ENCODE peak calls at places on chromosome 21, in eight cellular contexts. N is small intestine; T is astrocyte of the cerebellum; B is NCI-H1092; C is myocyte; X is central memory CD8-positive, alpha-beta T cell; G is fibroblast of lung; W is foreskin fibroblast. J is an unnamed sample.

GRCh38 chr21:44399151-44399954 is 45.9 kb downstream of the TRPM2 start:
- DNase-seq in N (no peak), T (no peak), B (no peak), C (no peak), X (peak; percentile 12), G (no peak), W (no peak), J (no peak)

GRCh38 chr21:33360281-33360680 is 35.5 kb downstream of the IFNAR1 start:
- DNase-seq in N (no peak), T (no peak), B (no peak), C (no peak), X (no peak), G (peak; percentile 70), W (peak; percentile 67), J (no peak)

GRCh38 chr21:25568230-25568629 is 39.1 kb downstream of the MRPL39 start:
- DNase-seq in N (no peak), T (peak; percentile 63), B (no peak), C (peak; percentile 15), X (no peak), G (peak; percentile 80), W (peak; percentile 55), J (peak; percentile 26)

GRCh38 chr21:37871121-37871862 is 45.0 kb downstream of the KCNJ6 start:
- DNase-seq in N (no peak), T (no peak), B (no peak), C (peak; percentile 66), X (no peak), G (peak; percentile 91), W (peak; percentile 89), J (peak; percentile 74)

GRCh38 chr21:41766883-41767605 is at the start of gene RIPK4:
- DNase-seq in N (peak; percentile 90), T (no peak), B (peak; percentile 68), C (no peak), X (no peak), G (peak; percentile 36), W (peak; percentile 20), J (no peak)

GRCh38 chr21:44926364-44927101 is 5.8 kb upstream of the ITGB2 start:
- DNase-seq in N (no peak), T (no peak), B (no peak), C (no peak), X (no peak), G (peak; percentile 64), W (no peak), J (no peak)

GRCh38 chr21:42159560-42160110 is 59.3 kb upstream of the ABCG1 start:
- DNase-seq in N (no peak), T (no peak), B (no peak), C (no peak), X (no peak), G (no peak), W (no peak), J (no peak)

GRCh38 chr21:33491373-33492102 is at the start of gene DNAJC28:
- DNase-seq in N (peak; percentile 90), T (peak; percentile 83), B (peak; percentile 89), C (peak; percentile 96), X (peak; percentile 97), G (peak; percentile 88), W (peak; percentile 85), J (peak; percentile 80)

GRCh38 chr21:44418876-44419230 is 36.5 kb upstream of the LRRC3 start:
- DNase-seq in N (no peak), T (no peak), B (no peak), C (no peak), X (no peak), G (no peak), W (no peak), J (no peak)

GRCh38 chr21:46063734-46064680 is 33.9 kb upstream of the COL6A2 start:
- DNase-seq in N (no peak), T (no peak), B (no peak), C (no peak), X (no peak), G (no peak), W (no peak), J (no peak)

GRCh38 chr21:42642219-42642745 is 11.1 kb upstream of the PDE9A start:
- DNase-seq in N (no peak), T (no peak), B (no peak), C (no peak), X (no peak), G (no peak), W (no peak), J (no peak)

GRCh38 chr21:35323947-35324346 is 274.8 kb upstream of the RUNX1 start:
- DNase-seq in N (no peak), T (no peak), B (no peak), C (peak; percentile 78), X (no peak), G (peak; percentile 16), W (peak; percentile 29), J (no peak)

GRCh38 chr21:44406953-44407352 is 48.4 kb upstream of the LRRC3 start:
- DNase-seq in N (no peak), T (no peak), B (no peak), C (no peak), X (no peak), G (no peak), W (no peak), J (no peak)

GRCh38 chr21:42236014-42236413 is 17.1 kb downstream of the ABCG1 start:
- DNase-seq in N (no peak), T (no peak), B (no peak), C (no peak), X (no peak), G (no peak), W (no peak), J (no peak)

GRCh38 chr21:45724345-45724961 is 80.9 kb downstream of the PCBP3 start:
- DNase-seq in N (no peak), T (no peak), B (peak; percentile 39), C (peak; percentile 91), X (no peak), G (no peak), W (no peak), J (no peak)

GRCh38 chr21:37623689-37624088 is 257.1 kb downstream of the DYRK1A start:
- DNase-seq in N (no peak), T (no peak), B (no peak), C (no peak), X (no peak), G (no peak), W (no peak), J (no peak)

GRCh38 chr21:32388306-32388705 is 4.5 kb downstream of the URB1 start:
- DNase-seq in N (no peak), T (no peak), B (no peak), C (no peak), X (no peak), G (no peak), W (no peak), J (no peak)

GRCh38 chr21:31299291-31300147 is 44.5 kb downstream of the TIAM1 start:
- DNase-seq in N (peak; percentile 49), T (no peak), B (no peak), C (no peak), X (no peak), G (no peak), W (no peak), J (no peak)

GRCh38 chr21:44931137-44931500 is 8.7 kb upstream of the SLX9 start:
- DNase-seq in N (no peak), T (no peak), B (no peak), C (no peak), X (no peak), G (no peak), W (no peak), J (no peak)

GRCh38 chr21:46093668-46094400 is 4.1 kb upstream of the COL6A2 start:
- DNase-seq in N (no peak), T (no peak), B (no peak), C (no peak), X (peak; percentile 13), G (no peak), W (no peak), J (no peak)